ENCODE peak calls at places on chromosome 15, in ten cellular contexts. D is upper lobe of left lung, V is NCI-H2029, L is T follicular helper cell, T is mesendoderm, J is activated T-helper 1 cell treated with Interleukin-2 at 50 U/mL for 16 hours, Y is NB4, E is glutamatergic neuron, K is IMR-90, M is M059J. O is an unnamed sample.

GRCh38 chr15:75661041-75661778 is 13.5 kb downstream of the SNX33 start:
- DNase-seq in D (peak; percentile 93), V (no peak), L (no peak), T (peak; percentile 86), J (no peak), Y (peak; percentile 35), E (no peak), K (peak; percentile 91), M (peak; percentile 93), O (no peak)

GRCh38 chr15:51312132-51312531 is 26.3 kb downstream of the CYP19A1 start:
- DNase-seq in D (no peak), V (no peak), L (no peak), T (no peak), J (no peak), Y (peak; percentile 23), E (no peak), K (peak; percentile 71), M (no peak), O (peak; percentile 35)

GRCh38 chr15:39851505-39852082 is 68.5 kb downstream of the GPR176 start:
- DNase-seq in D (no peak), V (no peak), L (no peak), T (peak; percentile 24), J (no peak), Y (no peak), E (no peak), K (peak; percentile 68), M (peak; percentile 76), O (no peak)

GRCh38 chr15:31328999-31329639 is 2.5 kb downstream of the KLF13 start:
- DNase-seq in D (peak; percentile 88), V (no peak), L (no peak), T (peak; percentile 55), J (no peak), Y (no peak), E (no peak), K (no peak), M (no peak), O (no peak)

GRCh38 chr15:99631256-99631655 is 65.5 kb downstream of the MEF2A start:
- DNase-seq in D (no peak), V (no peak), L (no peak), T (no peak), J (no peak), Y (peak; percentile 74), E (no peak), K (no peak), M (no peak), O (no peak)

GRCh38 chr15:71294251-71294635 is 179.0 kb downstream of the THSD4 start:
- DNase-seq in D (no peak), V (no peak), L (no peak), T (no peak), J (no peak), Y (no peak), E (no peak), K (no peak), M (no peak), O (no peak)

GRCh38 chr15:63638828-63639227 is 41.6 kb downstream of the FBXL22 start:
- DNase-seq in D (no peak), V (no peak), L (no peak), T (no peak), J (no peak), Y (no peak), E (no peak), K (no peak), M (no peak), O (no peak)

GRCh38 chr15:65603134-65603533 is 7.8 kb downstream of the INTS14 start:
- DNase-seq in D (no peak), V (no peak), L (no peak), T (no peak), J (no peak), Y (no peak), E (no peak), K (no peak), M (no peak), O (no peak)

GRCh38 chr15:72231847-72232461 is 964 bp upstream of the PKM start:
- DNase-seq in D (no peak), V (peak; percentile 30), L (peak; percentile 47), T (peak; percentile 93), J (no peak), Y (peak; percentile 36), E (no peak), K (peak; percentile 82), M (peak; percentile 86), O (peak; percentile 65)

GRCh38 chr15:31327674-31328424 is 1.2 kb downstream of the KLF13 start:
- DNase-seq in D (peak; percentile 95), V (peak; percentile 25), L (peak; percentile 74), T (peak; percentile 48), J (peak; percentile 75), Y (peak; percentile 70), E (peak; percentile 55), K (peak; percentile 19), M (peak; percentile 30), O (no peak)

O was measured in LNCaP clone FGC.